ENCODE peak calls at places on chromosomes 13 and 19, in eight cellular contexts. V, O, A, I, R, C, E and J are unnamed samples.

GRCh38 chr19:32651729-32652140 is 23.2 kb downstream of the ANKRD27 start:
- DNase-seq in V (no peak), O (no peak), A (peak; percentile 33), I (peak; percentile 42), R (peak; percentile 11), C (no peak), E (peak; percentile 81), J (peak; percentile 16)

GRCh38 chr19:19538077-19538764 is at the start of gene CILP2:
- DNase-seq in V (no peak), O (no peak), A (peak; percentile 80), I (no peak), R (no peak), C (peak; percentile 75), E (peak; percentile 86), J (no peak)

GRCh38 chr19:41351339-41352245 is 2.1 kb downstream of the TGFB1 start:
- DNase-seq in V (peak; percentile 58), O (peak; percentile 54), A (peak; percentile 46), I (peak; percentile 60), R (peak; percentile 42), C (peak; percentile 66), E (peak; percentile 61), J (no peak)

GRCh38 chr19:48795855-48796142 is 15.0 kb downstream of the BCAT2 start:
- DNase-seq in V (peak; percentile 21), O (no peak), A (no peak), I (no peak), R (no peak), C (no peak), E (no peak), J (no peak)

GRCh38 chr19:39497850-39498261 is 891 bp upstream of the DLL3 start:
- DNase-seq in V (peak; percentile 24), O (no peak), A (peak; percentile 93), I (peak; percentile 34), R (peak; percentile 19), C (peak; percentile 84), E (peak; percentile 89), J (no peak)

GRCh38 chr13:113220877-113221276 is 11.5 kb downstream of the CUL4A start:
- DNase-seq in V (peak; percentile 23), O (peak; percentile 31), A (peak; percentile 60), I (no peak), R (no peak), C (no peak), E (peak; percentile 48), J (no peak)

GRCh38 chr19:30222993-30223865 is 149.0 kb upstream of the ZNF536 start:
- DNase-seq in V (no peak), O (no peak), A (no peak), I (no peak), R (no peak), C (no peak), E (peak; percentile 78), J (no peak)

GRCh38 chr19:29404951-29405727 is 120.7 kb upstream of the VSTM2B start:
- DNase-seq in V (no peak), O (no peak), A (no peak), I (no peak), R (no peak), C (peak; percentile 49), E (peak; percentile 94), J (no peak)

DNA sequence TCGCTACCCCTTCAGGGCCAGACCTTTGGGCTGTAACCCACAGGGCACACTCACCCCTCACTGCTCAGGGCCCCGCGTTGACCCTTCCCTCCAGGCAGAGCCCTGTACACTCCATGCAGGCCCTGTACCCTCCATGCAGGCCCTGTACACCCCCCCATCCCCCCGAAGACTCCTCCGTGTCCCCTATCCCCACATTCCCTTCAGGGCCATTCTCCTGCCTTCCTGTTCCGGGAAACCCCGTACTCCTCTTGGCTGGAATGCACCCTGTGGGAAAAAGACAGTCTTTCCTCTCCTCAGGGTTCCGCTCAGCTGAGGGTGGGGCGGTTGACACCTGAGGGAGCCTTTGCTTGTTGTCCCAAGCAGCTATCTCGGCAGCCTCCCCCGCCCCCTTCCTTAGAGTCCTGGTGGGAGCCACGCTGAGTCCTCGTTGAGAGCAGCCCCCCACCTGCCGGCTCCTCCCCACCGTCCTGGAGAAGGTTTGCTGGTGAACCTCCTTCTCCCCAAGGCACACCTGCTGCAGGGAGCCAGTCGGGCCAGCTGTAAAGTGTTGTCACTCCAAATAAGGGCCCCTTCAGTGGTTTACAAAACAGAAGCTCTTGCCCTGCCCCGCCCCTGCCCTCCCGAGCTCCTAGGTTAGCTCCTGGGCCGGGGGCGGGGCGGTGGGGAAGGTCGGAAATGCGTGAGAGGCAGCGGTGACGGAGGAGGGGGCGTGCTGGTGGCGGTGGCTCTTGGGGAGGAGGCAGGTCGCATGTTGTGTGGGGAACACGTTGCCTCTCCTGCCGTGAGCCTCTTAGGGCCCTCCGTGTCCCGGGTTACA is 1.4 kb downstream of the GNA11 start:
- DNase-seq in V (no peak), O (no peak), A (no peak), I (no peak), R (no peak), C (peak; percentile 60), E (peak; percentile 88), J (no peak)
- H3K4me3 ChIP-seq in V (peak overlapping the region; percentile 80), O (peak overlapping the region; percentile 98), A (peak overlapping the region; percentile 85), I (peak overlapping the region; percentile 77), R (peak overlapping the region; percentile 99), C (peak overlapping the region; percentile 99), E (peak overlapping the region; percentile 82), J (peak overlapping the region; percentile 89)

GRCh38 chr19:35362261-35363000 is 4.2 kb downstream of the FFAR3 start:
- DNase-seq in V (no peak), O (no peak), A (no peak), I (no peak), R (no peak), C (no peak), E (no peak), J (no peak)

GRCh38 chr19:35363711-35364425 is 5.6 kb downstream of the FFAR3 start:
- DNase-seq in V (no peak), O (no peak), A (no peak), I (no peak), R (no peak), C (no peak), E (no peak), J (no peak)

GRCh38 chr19:35368378-35368777 is 2.5 kb upstream of the GPR42 start:
- DNase-seq in V (no peak), O (no peak), A (no peak), I (no peak), R (no peak), C (no peak), E (no peak), J (no peak)

GRCh38 chr19:35363001-35363590 is 4.8 kb downstream of the FFAR3 start:
- DNase-seq in V (no peak), O (no peak), A (peak; percentile 67), I (no peak), R (no peak), C (no peak), E (no peak), J (no peak)

DNA sequence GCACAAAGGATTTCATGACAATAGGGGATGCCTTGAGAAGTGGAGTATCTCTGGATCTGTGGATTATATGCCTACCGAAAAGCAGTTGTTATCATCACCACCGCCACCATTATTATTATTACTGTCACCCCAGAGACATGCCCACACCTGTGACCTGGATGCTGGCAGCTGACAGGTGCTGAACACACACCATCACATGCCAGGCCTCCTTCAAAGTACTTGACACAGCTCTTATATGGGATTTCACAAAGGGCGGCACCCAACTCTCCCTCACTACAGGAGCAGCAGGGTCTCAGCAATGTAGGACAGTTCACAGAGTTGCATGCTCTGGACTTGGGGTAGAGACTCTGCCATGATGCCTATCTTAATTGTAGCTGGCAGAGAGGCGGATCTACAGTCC is 5.6 kb upstream of the GPR42 start:
- DNase-seq in V (no peak), O (no peak), A (no peak), I (no peak), R (no peak), C (no peak), E (no peak), J (no peak)
- TF ChIP-seq CTCF in V (no peak), O (no peak), A (no peak), I (no peak), R (no peak), C (no peak), E (no peak), J (no peak)

DNA sequence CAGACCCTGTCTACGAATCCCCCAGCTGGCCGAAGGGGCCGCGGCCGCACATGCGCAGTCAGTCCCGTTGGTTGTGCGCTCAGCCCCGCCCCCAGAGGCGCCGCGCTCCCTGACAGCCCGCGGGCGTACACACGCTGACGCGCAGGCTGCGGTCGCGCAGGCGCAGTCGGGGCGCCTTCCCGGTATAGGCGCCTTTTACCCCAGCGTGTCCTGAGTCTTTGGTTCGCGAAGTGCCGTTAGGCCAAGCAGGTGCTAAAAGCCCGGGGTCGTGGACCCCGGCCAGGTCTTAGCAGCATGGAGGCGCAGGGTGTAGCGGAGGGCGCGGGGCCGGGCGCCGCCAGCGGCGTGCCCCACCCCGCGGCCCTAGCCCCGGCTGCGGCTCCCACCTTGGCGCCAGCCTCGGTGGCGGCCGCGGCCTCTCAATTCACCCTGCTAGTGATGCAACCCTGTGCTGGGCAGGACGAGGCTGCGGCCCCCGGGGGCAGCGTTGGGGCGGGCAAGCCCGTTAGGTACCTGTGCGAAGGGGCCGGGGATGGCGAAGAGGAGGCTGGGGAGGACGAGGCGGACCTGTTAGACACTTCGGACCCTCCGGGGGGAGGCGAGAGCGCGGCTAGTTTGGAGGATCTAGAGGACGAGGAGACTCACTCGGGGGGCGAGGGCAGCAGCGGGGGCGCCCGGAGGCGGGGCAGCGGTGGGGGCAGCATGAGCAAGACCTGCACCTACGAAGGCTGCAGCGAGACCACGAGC is at the start of gene RFXAP:
- DNase-seq in V (peak; percentile 81), O (peak; percentile 87), A (peak; percentile 96), I (peak; percentile 87), R (peak; percentile 81), C (peak; percentile 93), E (peak; percentile 97), J (peak; percentile 70)
- H3K4me3 ChIP-seq in V (peak within 1 kb of the TSS; percentile 66), O (peak within 1 kb of the TSS; percentile 81), A (peak within 1 kb of the TSS; percentile 71), I (peak within 1 kb of the TSS; percentile 80), R (peak within 1 kb of the TSS; percentile 85), C (peak within 1 kb of the TSS; percentile 82), E (peak within 1 kb of the TSS; percentile 65), J (peak within 1 kb of the TSS; percentile 56)

GRCh38 chr13:26255717-26256277 is 1.9 kb downstream of the CDK8 start:
- DNase-seq in V (peak; percentile 6), O (peak; percentile 46), A (peak; percentile 14), I (peak; percentile 10), R (peak; percentile 4), C (peak; percentile 12), E (no peak), J (no peak)

GRCh38 chr13:26253262-26253786 is 605 bp upstream of the CDK8 start:
- DNase-seq in V (no peak), O (no peak), A (no peak), I (no peak), R (no peak), C (no peak), E (no peak), J (no peak)

GRCh38 chr13:26253787-26254582 is at the start of gene CDK8:
- DNase-seq in V (peak; percentile 88), O (peak; percentile 94), A (peak; percentile 90), I (peak; percentile 94), R (peak; percentile 87), C (peak; percentile 94), E (peak; percentile 95), J (peak; percentile 62)

GRCh38 chr13:26257049-26257448 is 3.1 kb downstream of the CDK8 start:
- DNase-seq in V (no peak), O (no peak), A (no peak), I (no peak), R (no peak), C (no peak), E (no peak), J (no peak)

DNA sequence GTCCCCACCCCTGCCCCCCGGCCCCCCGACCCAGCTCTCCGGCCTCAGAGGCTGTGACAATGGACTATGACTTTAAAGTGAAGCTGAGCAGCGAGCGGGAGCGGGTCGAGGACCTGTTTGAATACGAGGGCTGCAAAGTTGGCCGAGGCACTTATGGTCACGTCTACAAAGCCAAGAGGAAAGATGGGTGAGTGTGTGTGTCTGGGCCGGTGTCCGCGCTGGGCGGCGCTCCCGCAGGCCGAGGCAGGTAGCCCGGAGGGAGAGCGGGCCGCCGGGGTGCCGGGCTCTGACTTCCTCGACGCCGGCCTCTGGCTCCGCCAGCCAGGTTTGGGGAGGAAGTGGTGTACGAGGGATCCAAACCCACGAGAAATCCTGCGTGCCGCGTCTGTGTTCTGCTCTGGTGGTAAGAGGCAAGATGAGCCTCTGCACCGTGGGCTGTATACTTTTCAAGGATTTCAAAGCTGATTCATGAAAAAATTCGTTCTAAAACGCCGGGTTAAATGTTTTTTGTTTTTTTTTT is 714 bp downstream of the CDK8 start:
- DNase-seq in V (peak; percentile 23), O (peak; percentile 45), A (peak; percentile 57), I (peak; percentile 39), R (peak; percentile 31), C (peak; percentile 70), E (peak; percentile 68), J (no peak)
- TF ChIP-seq CTCF in V (no peak), O (no peak), A (no peak), I (no peak), R (peak; percentile 6), C (no peak), E (no peak), J (no peak)